ENCODE peak calls at places on chromosomes 3 and 15, in eight cellular contexts. One of them, this sample, is unnamed.

GRCh38 chr15:63040509-63040908 is 2.0 kb upstream of the TPM1 start:
- DNase-seq in fibroblast of pulmonary artery: no peak
- DNase-seq in transverse colon: no peak
- DNase-seq in aorta: no peak
- DNase-seq in mucosa of gallbladder: no peak
- DNase-seq in HT1080: no peak
- DNase-seq in left ventricle myocardium inferior: no peak
- DNase-seq in endothelial cell: no peak
- DNase-seq in this sample: no peak

GRCh38 chr3:86937306-86937791 is 53.6 kb downstream of the VGLL3 start:
- DNase-seq in HT1080: no peak
- DNase-seq in endothelial cell: no peak
- DNase-seq in transverse colon: no peak
- DNase-seq in mucosa of gallbladder: peak
- DNase-seq in aorta: peak
- DNase-seq in fibroblast of pulmonary artery: peak
- DNase-seq in left ventricle myocardium inferior: peak
- DNase-seq in this sample: no peak

GRCh38 chr3:125186800-125187598 is 25.5 kb downstream of the SLC12A8 start:
- DNase-seq in mucosa of gallbladder: no peak
- DNase-seq in HT1080: no peak
- DNase-seq in endothelial cell: no peak
- DNase-seq in transverse colon: no peak
- DNase-seq in fibroblast of pulmonary artery: no peak
- DNase-seq in aorta: no peak
- DNase-seq in left ventricle myocardium inferior: no peak
- DNase-seq in this sample: no peak

GRCh38 chr3:11818033-11818432 is 28.7 kb downstream of the TAMM41 start:
- DNase-seq in fibroblast of pulmonary artery: no peak
- DNase-seq in mucosa of gallbladder: no peak
- DNase-seq in endothelial cell: no peak
- DNase-seq in aorta: no peak
- DNase-seq in HT1080: no peak
- DNase-seq in transverse colon: no peak
- DNase-seq in left ventricle myocardium inferior: no peak
- DNase-seq in this sample: peak

GRCh38 chr3:141241248-141242034 is 9.8 kb downstream of the PXYLP1 start:
- DNase-seq in mucosa of gallbladder: no peak
- DNase-seq in HT1080: no peak
- DNase-seq in transverse colon: no peak
- DNase-seq in fibroblast of pulmonary artery: no peak
- DNase-seq in endothelial cell: no peak
- DNase-seq in aorta: peak
- DNase-seq in left ventricle myocardium inferior: peak
- DNase-seq in this sample: no peak

GRCh38 chr3:71681224-71681668 is 44.0 kb downstream of the EIF4E3 start:
- DNase-seq in endothelial cell: peak
- DNase-seq in transverse colon: peak
- DNase-seq in fibroblast of pulmonary artery: peak
- DNase-seq in left ventricle myocardium inferior: peak
- DNase-seq in aorta: peak
- DNase-seq in HT1080: peak
- DNase-seq in mucosa of gallbladder: peak
- DNase-seq in this sample: no peak

GRCh38 chr3:12959395-12959794 is 113.8 kb downstream of the IQSEC1 start:
- DNase-seq in left ventricle myocardium inferior: no peak
- DNase-seq in fibroblast of pulmonary artery: no peak
- DNase-seq in mucosa of gallbladder: no peak
- DNase-seq in HT1080: no peak
- DNase-seq in aorta: peak
- DNase-seq in transverse colon: no peak
- DNase-seq in endothelial cell: no peak
- DNase-seq in this sample: no peak

GRCh38 chr15:88792342-88793282 is 10.6 kb upstream of the ACAN start:
- DNase-seq in endothelial cell: no peak
- DNase-seq in fibroblast of pulmonary artery: no peak
- DNase-seq in aorta: no peak
- DNase-seq in HT1080: no peak
- DNase-seq in mucosa of gallbladder: no peak
- DNase-seq in left ventricle myocardium inferior: no peak
- DNase-seq in transverse colon: no peak
- DNase-seq in this sample: no peak

GRCh38 chr15:96337354-96337990 is 7.0 kb downstream of the NR2F2 start:
- DNase-seq in endothelial cell: no peak
- DNase-seq in transverse colon: peak
- DNase-seq in HT1080: no peak
- DNase-seq in aorta: no peak
- DNase-seq in left ventricle myocardium inferior: no peak
- DNase-seq in fibroblast of pulmonary artery: peak
- DNase-seq in mucosa of gallbladder: peak
- DNase-seq in this sample: no peak

GRCh38 chr3:184785106-184785505 is 26.9 kb upstream of the VPS8 start:
- DNase-seq in HT1080: no peak
- DNase-seq in transverse colon: no peak
- DNase-seq in aorta: no peak
- DNase-seq in left ventricle myocardium inferior: no peak
- DNase-seq in fibroblast of pulmonary artery: no peak
- DNase-seq in mucosa of gallbladder: no peak
- DNase-seq in endothelial cell: no peak
- DNase-seq in this sample: no peak

GRCh38 chr3:63386568-63386967 is 108.5 kb downstream of the SYNPR start:
- DNase-seq in transverse colon: no peak
- DNase-seq in aorta: no peak
- DNase-seq in mucosa of gallbladder: no peak
- DNase-seq in HT1080: no peak
- DNase-seq in fibroblast of pulmonary artery: no peak
- DNase-seq in endothelial cell: peak
- DNase-seq in left ventricle myocardium inferior: no peak
- DNase-seq in this sample: no peak

GRCh38 chr3:60594025-60594424 is 657.2 kb downstream of the FHIT start:
- DNase-seq in left ventricle myocardium inferior: peak
- DNase-seq in transverse colon: peak
- DNase-seq in mucosa of gallbladder: peak
- DNase-seq in HT1080: no peak
- DNase-seq in fibroblast of pulmonary artery: peak
- DNase-seq in endothelial cell: no peak
- DNase-seq in aorta: peak
- DNase-seq in this sample: no peak

GRCh38 chr3:74839591-74839990 is 225.1 kb upstream of the CNTN3 start:
- DNase-seq in left ventricle myocardium inferior: no peak
- DNase-seq in endothelial cell: no peak
- DNase-seq in transverse colon: no peak
- DNase-seq in mucosa of gallbladder: no peak
- DNase-seq in HT1080: no peak
- DNase-seq in aorta: no peak
- DNase-seq in fibroblast of pulmonary artery: no peak
- DNase-seq in this sample: no peak

GRCh38 chr3:126461450-126462070 is 14.1 kb downstream of the ZXDC start:
- DNase-seq in aorta: no peak
- DNase-seq in fibroblast of pulmonary artery: no peak
- DNase-seq in transverse colon: no peak
- DNase-seq in mucosa of gallbladder: no peak
- DNase-seq in left ventricle myocardium inferior: no peak
- DNase-seq in HT1080: no peak
- DNase-seq in endothelial cell: no peak
- DNase-seq in this sample: no peak

GRCh38 chr15:48076454-48076853 is 44.3 kb upstream of the SLC24A5 start:
- DNase-seq in endothelial cell: no peak
- DNase-seq in mucosa of gallbladder: no peak
- DNase-seq in fibroblast of pulmonary artery: no peak
- DNase-seq in HT1080: peak
- DNase-seq in left ventricle myocardium inferior: no peak
- DNase-seq in transverse colon: no peak
- DNase-seq in aorta: no peak
- DNase-seq in this sample: peak

GRCh38 chr3:195040094-195040493 is 230.9 kb downstream of the XXYLT1 start:
- DNase-seq in aorta: peak
- DNase-seq in mucosa of gallbladder: no peak
- DNase-seq in HT1080: no peak
- DNase-seq in transverse colon: no peak
- DNase-seq in fibroblast of pulmonary artery: no peak
- DNase-seq in endothelial cell: no peak
- DNase-seq in left ventricle myocardium inferior: peak
- DNase-seq in this sample: no peak

GRCh38 chr15:68795298-68795848 is 25.3 kb downstream of the ANP32A start:
- DNase-seq in aorta: peak
- DNase-seq in left ventricle myocardium inferior: peak
- DNase-seq in fibroblast of pulmonary artery: peak
- DNase-seq in HT1080: no peak
- DNase-seq in endothelial cell: peak
- DNase-seq in mucosa of gallbladder: peak
- DNase-seq in transverse colon: peak
- DNase-seq in this sample: peak

GRCh38 chr3:37768107-37768809 is 93.4 kb upstream of the CTDSPL start:
- DNase-seq in left ventricle myocardium inferior: no peak
- DNase-seq in mucosa of gallbladder: peak
- DNase-seq in endothelial cell: no peak
- DNase-seq in fibroblast of pulmonary artery: peak
- DNase-seq in HT1080: peak
- DNase-seq in aorta: no peak
- DNase-seq in transverse colon: peak
- DNase-seq in this sample: no peak

GRCh38 chr3:99542771-99543518 is 95.4 kb upstream of the COL8A1 start:
- DNase-seq in fibroblast of pulmonary artery: peak
- DNase-seq in transverse colon: no peak
- DNase-seq in HT1080: peak
- DNase-seq in mucosa of gallbladder: no peak
- DNase-seq in left ventricle myocardium inferior: no peak
- DNase-seq in aorta: no peak
- DNase-seq in endothelial cell: no peak
- DNase-seq in this sample: no peak

GRCh38 chr3:48592519-48593087 is 2.5 kb downstream of the COL7A1 start:
- DNase-seq in mucosa of gallbladder: no peak
- DNase-seq in left ventricle myocardium inferior: no peak
- DNase-seq in endothelial cell: no peak
- DNase-seq in transverse colon: no peak
- DNase-seq in fibroblast of pulmonary artery: no peak
- DNase-seq in aorta: no peak
- DNase-seq in HT1080: no peak
- DNase-seq in this sample: no peak

GRCh38 chr3:149815728-149816127 is 2.7 kb downstream of the RNF13 start:
- DNase-seq in mucosa of gallbladder: no peak
- DNase-seq in HT1080: no peak
- DNase-seq in transverse colon: no peak
- DNase-seq in left ventricle myocardium inferior: no peak
- DNase-seq in endothelial cell: no peak
- DNase-seq in fibroblast of pulmonary artery: no peak
- DNase-seq in aorta: no peak
- DNase-seq in this sample: no peak

GRCh38 chr3:42961633-42962032 is 17.5 kb upstream of the GASK1A start:
- DNase-seq in left ventricle myocardium inferior: no peak
- DNase-seq in transverse colon: peak
- DNase-seq in aorta: no peak
- DNase-seq in HT1080: peak
- DNase-seq in mucosa of gallbladder: peak
- DNase-seq in endothelial cell: peak
- DNase-seq in fibroblast of pulmonary artery: peak
- DNase-seq in this sample: peak

GRCh38 chr3:57464801-57465200 is 79.3 kb downstream of the DNAH12 start:
- DNase-seq in transverse colon: no peak
- DNase-seq in HT1080: peak
- DNase-seq in mucosa of gallbladder: no peak
- DNase-seq in aorta: no peak
- DNase-seq in fibroblast of pulmonary artery: peak
- DNase-seq in endothelial cell: no peak
- DNase-seq in left ventricle myocardium inferior: no peak
- DNase-seq in this sample: no peak

GRCh38 chr15:73927003-73927475 is 777 bp downstream of the LOXL1 start:
- DNase-seq in left ventricle myocardium inferior: peak
- DNase-seq in endothelial cell: peak
- DNase-seq in transverse colon: peak
- DNase-seq in fibroblast of pulmonary artery: no peak
- DNase-seq in aorta: peak
- DNase-seq in mucosa of gallbladder: peak
- DNase-seq in HT1080: no peak
- DNase-seq in this sample: no peak

GRCh38 chr3:133941390-133941789 is 45.7 kb upstream of the RAB6B start:
- DNase-seq in transverse colon: no peak
- DNase-seq in fibroblast of pulmonary artery: peak
- DNase-seq in HT1080: peak
- DNase-seq in endothelial cell: no peak
- DNase-seq in aorta: peak
- DNase-seq in mucosa of gallbladder: no peak
- DNase-seq in left ventricle myocardium inferior: no peak
- DNase-seq in this sample: no peak

GRCh38 chr3:127373701-127374625 is 86.1 kb upstream of the PRR20G start:
- DNase-seq in endothelial cell: peak
- DNase-seq in transverse colon: peak
- DNase-seq in HT1080: no peak
- DNase-seq in left ventricle myocardium inferior: peak
- DNase-seq in mucosa of gallbladder: no peak
- DNase-seq in aorta: peak
- DNase-seq in fibroblast of pulmonary artery: peak
- DNase-seq in this sample: no peak

GRCh38 chr15:58506064-58506490 is 74.3 kb downstream of the LIPC start:
- DNase-seq in left ventricle myocardium inferior: no peak
- DNase-seq in HT1080: no peak
- DNase-seq in fibroblast of pulmonary artery: no peak
- DNase-seq in transverse colon: no peak
- DNase-seq in aorta: no peak
- DNase-seq in endothelial cell: no peak
- DNase-seq in mucosa of gallbladder: peak
- DNase-seq in this sample: no peak

GRCh38 chr15:32956006-32956405 is 238.2 kb downstream of the GREM1 start:
- DNase-seq in transverse colon: no peak
- DNase-seq in endothelial cell: peak
- DNase-seq in fibroblast of pulmonary artery: peak
- DNase-seq in HT1080: peak
- DNase-seq in mucosa of gallbladder: no peak
- DNase-seq in aorta: no peak
- DNase-seq in left ventricle myocardium inferior: no peak
- DNase-seq in this sample: peak

GRCh38 chr3:183178833-183179549 is 16.5 kb upstream of the LAMP3 start:
- DNase-seq in left ventricle myocardium inferior: peak
- DNase-seq in aorta: peak
- DNase-seq in mucosa of gallbladder: no peak
- DNase-seq in HT1080: no peak
- DNase-seq in fibroblast of pulmonary artery: peak
- DNase-seq in endothelial cell: peak
- DNase-seq in transverse colon: peak
- DNase-seq in this sample: peak

GRCh38 chr15:25469377-25469776 is 30.6 kb upstream of the UBE3A start:
- DNase-seq in aorta: no peak
- DNase-seq in transverse colon: no peak
- DNase-seq in endothelial cell: no peak
- DNase-seq in fibroblast of pulmonary artery: peak
- DNase-seq in left ventricle myocardium inferior: no peak
- DNase-seq in HT1080: peak
- DNase-seq in mucosa of gallbladder: peak
- DNase-seq in this sample: no peak

GRCh38 chr3:72100626-72101187 is 315.8 kb upstream of the PROK2 start:
- DNase-seq in endothelial cell: peak
- DNase-seq in transverse colon: peak
- DNase-seq in mucosa of gallbladder: peak
- DNase-seq in HT1080: peak
- DNase-seq in aorta: peak
- DNase-seq in left ventricle myocardium inferior: peak
- DNase-seq in fibroblast of pulmonary artery: peak
- DNase-seq in this sample: peak

GRCh38 chr3:119769394-119770149 is 12.3 kb upstream of the NR1I2 start:
- DNase-seq in aorta: peak
- DNase-seq in transverse colon: peak
- DNase-seq in fibroblast of pulmonary artery: peak
- DNase-seq in left ventricle myocardium inferior: no peak
- DNase-seq in mucosa of gallbladder: no peak
- DNase-seq in HT1080: peak
- DNase-seq in endothelial cell: no peak
- DNase-seq in this sample: no peak

GRCh38 chr15:69389426-69389825 is 24.7 kb upstream of the KIF23 start:
- DNase-seq in fibroblast of pulmonary artery: no peak
- DNase-seq in left ventricle myocardium inferior: no peak
- DNase-seq in mucosa of gallbladder: no peak
- DNase-seq in HT1080: no peak
- DNase-seq in endothelial cell: no peak
- DNase-seq in aorta: no peak
- DNase-seq in transverse colon: no peak
- DNase-seq in this sample: no peak

GRCh38 chr3:87855626-87856025 is 203.2 kb downstream of the CGGBP1 start:
- DNase-seq in HT1080: peak
- DNase-seq in aorta: no peak
- DNase-seq in transverse colon: no peak
- DNase-seq in mucosa of gallbladder: no peak
- DNase-seq in endothelial cell: no peak
- DNase-seq in fibroblast of pulmonary artery: peak
- DNase-seq in left ventricle myocardium inferior: no peak
- DNase-seq in this sample: no peak